ENCODE peak calls at places on chromosomes 4 and X, in five cellular contexts. Y is colonic mucosa, V is HepG2, H is HFF-Myc, C is astrocyte of the spinal cord. U is an unnamed sample.

GRCh38 chr4:96974295-96974694 is 1134.4 kb downstream of the PDHA2 start:
- DNase-seq in Y (no peak), V (no peak), H (no peak), C (no peak), U (no peak)

GRCh38 chrX:115549008-115549407 is 12.0 kb upstream of the PLS3 start:
- DNase-seq in Y (no peak), V (no peak), H (no peak), C (no peak), U (no peak)

GRCh38 chr4:137129471-137130244 is 402.6 kb downstream of the PCDH18 start:
- DNase-seq in Y (no peak), V (no peak), H (peak), C (no peak), U (peak)

GRCh38 chrX:1609759-1610158 is 5.1 kb upstream of the ASMT start:
- DNase-seq in Y (no peak), V (no peak), H (no peak), C (no peak), U (no peak)

GRCh38 chrX:148732743-148733142 is 232.3 kb downstream of the AFF2 start:
- DNase-seq in Y (no peak), V (no peak), H (no peak), C (no peak), U (no peak)

GRCh38 chrX:136030357-136031225 is 45.4 kb downstream of the SLC9A6 start:
- DNase-seq in Y (peak), V (no peak), H (no peak), C (peak), U (peak)

GRCh38 chrX:18098704-18099103 is 122.0 kb downstream of the BEND2 start:
- DNase-seq in Y (no peak), V (no peak), H (no peak), C (no peak), U (no peak)

GRCh38 chrX:138886769-138887168 is 175.3 kb upstream of the FGF13 start:
- DNase-seq in Y (no peak), V (peak), H (no peak), C (peak), U (no peak)

GRCh38 chr4:5541154-5541553 is 167.2 kb downstream of the EVC2 start:
- DNase-seq in Y (no peak), V (no peak), H (no peak), C (no peak), U (no peak)

GRCh38 chr4:53917719-53918118 is 146.7 kb downstream of the CHIC2 start:
- DNase-seq in Y (no peak), V (no peak), H (no peak), C (no peak), U (no peak)

GRCh38 chr4:26131711-26132110 is 189.1 kb upstream of the RBPJ start:
- DNase-seq in Y (no peak), V (no peak), H (no peak), C (no peak), U (no peak)

GRCh38 chr4:7358100-7358735 is 76.5 kb downstream of the PSAPL1 start:
- DNase-seq in Y (no peak), V (no peak), H (peak), C (peak), U (peak)

GRCh38 chrX:147485207-147485606 is 426.5 kb upstream of the FMR1 start:
- DNase-seq in Y (no peak), V (no peak), H (no peak), C (no peak), U (no peak)

GRCh38 chrX:101595739-101596419 is 21.9 kb downstream of the ARMCX6 start:
- DNase-seq in Y (peak), V (peak), H (peak), C (peak), U (peak)

GRCh38 chr4:62324215-62324614 is 1124.1 kb downstream of the ADGRL3 start:
- DNase-seq in Y (no peak), V (no peak), H (no peak), C (peak), U (peak)

GRCh38 chrX:109498434-109498833 is 16.5 kb upstream of the GUCY2F start:
- DNase-seq in Y (no peak), V (no peak), H (no peak), C (no peak), U (no peak)

GRCh38 chr4:91233164-91233563 is 1070.6 kb upstream of the GRID2 start:
- DNase-seq in Y (no peak), V (no peak), H (no peak), C (no peak), U (no peak)

GRCh38 chr4:113820164-113820563 is 58.6 kb upstream of the CAMK2D start:
- DNase-seq in Y (no peak), V (no peak), H (no peak), C (no peak), U (no peak)

GRCh38 chr4:84914686-84915395 is 51.6 kb downstream of the WDFY3 start:
- DNase-seq in Y (no peak), V (no peak), H (no peak), C (no peak), U (peak)

GRCh38 chr4:26088433-26088928 is 174.5 kb downstream of the SMIM20 start:
- DNase-seq in Y (no peak), V (no peak), H (no peak), C (peak), U (peak)

GRCh38 chr4:105994061-105994460 is 98.8 kb downstream of the NPNT start:
- DNase-seq in Y (no peak), V (no peak), H (no peak), C (no peak), U (no peak)

GRCh38 chrX:45712067-45712466 is 511.4 kb upstream of the DIPK2B start:
- DNase-seq in Y (no peak), V (no peak), H (no peak), C (peak), U (peak)

GRCh38 chr4:170682511-170682910 is 592.8 kb upstream of the AADAT start:
- DNase-seq in Y (no peak), V (no peak), H (no peak), C (no peak), U (no peak)

GRCh38 chrX:24243692-24244091 is 70.2 kb downstream of the SUPT20HL2 start:
- DNase-seq in Y (no peak), V (no peak), H (no peak), C (no peak), U (peak)

GRCh38 chr4:140103676-140104075 is 50.3 kb downstream of the MAML3 start:
- DNase-seq in Y (no peak), V (no peak), H (no peak), C (peak), U (peak)

GRCh38 chrX:131826572-131826971 is 196.5 kb upstream of the STK26 start:
- DNase-seq in Y (no peak), V (no peak), H (no peak), C (no peak), U (no peak)

GRCh38 chrX:131831185-131831520 is 191.9 kb upstream of the STK26 start:
- DNase-seq in Y (no peak), V (no peak), H (no peak), C (no peak), U (no peak)

GRCh38 chrX:131828482-131828881 is 194.6 kb upstream of the STK26 start:
- DNase-seq in Y (no peak), V (no peak), H (no peak), C (no peak), U (no peak)

GRCh38 chrX:131827935-131828334 is 195.2 kb upstream of the STK26 start:
- DNase-seq in Y (no peak), V (no peak), H (no peak), C (peak), U (peak)

DNA sequence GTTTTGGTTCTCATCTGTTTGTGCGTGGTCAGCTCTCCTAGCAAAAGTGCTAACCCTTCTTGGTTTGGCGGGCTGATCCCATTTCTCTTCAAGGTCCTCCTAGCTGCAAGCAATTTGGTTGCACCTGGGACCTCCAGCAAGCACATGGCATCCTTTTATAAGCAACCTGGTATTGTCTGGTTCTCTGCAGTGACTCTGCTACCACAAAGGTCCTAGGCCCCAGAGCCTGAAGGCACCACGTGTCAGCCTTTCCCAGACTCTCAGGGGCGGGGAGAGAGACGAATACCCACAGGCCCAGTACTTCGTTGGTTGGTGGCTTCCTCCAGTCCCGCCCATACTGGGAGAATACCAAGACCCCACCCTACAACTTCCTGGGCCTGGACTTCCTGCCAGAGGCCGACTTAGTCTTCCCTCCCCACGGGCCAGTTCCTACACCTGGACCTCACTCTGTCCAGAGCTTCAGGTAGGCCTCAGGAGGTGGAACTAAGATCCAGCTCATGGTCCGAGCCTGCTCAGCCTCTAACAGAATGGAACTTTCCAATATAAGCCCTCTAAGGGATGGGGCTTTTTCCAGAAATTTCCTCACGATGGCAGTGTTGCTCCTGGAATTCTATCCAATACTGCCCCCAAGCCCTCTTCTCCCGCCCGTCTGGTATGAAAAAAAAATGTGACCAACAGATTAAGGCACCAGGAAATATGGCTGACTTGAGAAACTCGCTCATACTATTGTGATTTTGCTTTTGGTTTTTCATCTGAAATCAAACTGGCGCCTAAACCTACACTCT is 192.5 kb upstream of the STK26 start:
- DNase-seq in Y (peak), V (peak), H (no peak), C (peak), U (peak)
- H3K4me3 ChIP-seq in Y (peak), V (peak), H (no peak), C (peak), U (peak)

GRCh38 chrX:128623361-128623760 is 571.2 kb upstream of the ACTRT1 start:
- DNase-seq in Y (no peak), V (no peak), H (no peak), C (no peak), U (no peak)

GRCh38 chrX:128616933-128617332 is 564.7 kb upstream of the ACTRT1 start:
- DNase-seq in Y (no peak), V (no peak), H (no peak), C (no peak), U (no peak)

GRCh38 chrX:128622296-128622695 is 570.1 kb upstream of the ACTRT1 start:
- DNase-seq in Y (no peak), V (no peak), H (no peak), C (no peak), U (no peak)

DNA sequence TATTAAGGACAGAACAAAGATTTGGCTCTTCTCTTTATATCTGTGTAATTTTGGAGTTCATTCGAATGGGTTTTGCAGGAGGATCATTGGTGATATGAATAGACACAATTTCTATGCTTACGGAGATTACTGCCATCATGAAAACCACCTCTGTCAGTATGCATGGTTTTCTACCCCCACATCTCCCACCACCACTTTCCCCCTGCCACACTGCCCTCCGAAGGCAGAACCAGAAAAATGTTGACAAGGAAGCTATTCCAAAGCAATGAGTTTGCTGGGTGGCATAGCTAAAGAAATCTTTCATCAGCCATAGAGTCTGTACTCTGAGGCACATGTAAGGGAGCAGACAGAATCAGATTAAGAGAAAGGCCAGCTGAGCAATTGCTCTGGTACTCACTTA is 567.3 kb upstream of the ACTRT1 start:
- DNase-seq in Y (no peak), V (no peak), H (no peak), C (no peak), U (no peak)
- TF ChIP-seq CTCF in Y (no peak), V (no peak), H (no peak), C (no peak), U (no peak)

GRCh38 chrX:13283512-13283911 is 36.3 kb downstream of the ATXN3L start:
- DNase-seq in Y (no peak), V (no peak), H (no peak), C (no peak), U (peak)
- H3K4me3 ChIP-seq in Y (no peak), V (no peak), H (no peak), C (no peak), U (no peak)

GRCh38 chr4:95181446-95182306 is 367.1 kb downstream of the UNC5C start:
- DNase-seq in Y (no peak), V (no peak), H (no peak), C (peak), U (peak)
- TF ChIP-seq CTCF in Y (no peak), V (no peak), H (no peak), C (peak), U (no peak)

GRCh38 chr4:8858188-8858924 is 13.3 kb downstream of the HMX1 start:
- DNase-seq in Y (no peak), V (no peak), H (no peak), C (no peak), U (no peak)
- H3K4me3 ChIP-seq in Y (no peak), V (no peak), H (no peak), C (no peak), U (no peak)

GRCh38 chrX:151796576-151796975 is 62.0 kb downstream of the CNGA2 start:
- DNase-seq in Y (no peak), V (no peak), H (no peak), C (no peak), U (no peak)

GRCh38 chrX:151806967-151807540 is 72.5 kb downstream of the CNGA2 start:
- DNase-seq in Y (no peak), V (no peak), H (no peak), C (no peak), U (no peak)

GRCh38 chrX:151801980-151802379 is 67.4 kb downstream of the CNGA2 start:
- DNase-seq in Y (no peak), V (no peak), H (no peak), C (no peak), U (peak)
- TF ChIP-seq CTCF in Y (no peak), V (peak), H (peak), C (peak), U (peak)

GRCh38 chrX:151970027-151970426 is 4.4 kb downstream of the GABRE start:
- DNase-seq in Y (no peak), V (no peak), H (no peak), C (no peak), U (no peak)
- H3K4me3 ChIP-seq in Y (no peak), V (no peak), H (no peak), C (no peak), U (no peak)

GRCh38 chrX:19535481-19535880 is 20.2 kb upstream of the MAP3K15 start:
- DNase-seq in Y (no peak), V (peak), H (no peak), C (peak), U (peak)
- TF ChIP-seq CTCF in Y (no peak), V (no peak), H (peak), C (peak), U (peak)

GRCh38 chr4:101718810-101719209 is 71.7 kb upstream of the BANK1 start:
- DNase-seq in Y (no peak), V (no peak), H (no peak), C (no peak), U (no peak)

DNA sequence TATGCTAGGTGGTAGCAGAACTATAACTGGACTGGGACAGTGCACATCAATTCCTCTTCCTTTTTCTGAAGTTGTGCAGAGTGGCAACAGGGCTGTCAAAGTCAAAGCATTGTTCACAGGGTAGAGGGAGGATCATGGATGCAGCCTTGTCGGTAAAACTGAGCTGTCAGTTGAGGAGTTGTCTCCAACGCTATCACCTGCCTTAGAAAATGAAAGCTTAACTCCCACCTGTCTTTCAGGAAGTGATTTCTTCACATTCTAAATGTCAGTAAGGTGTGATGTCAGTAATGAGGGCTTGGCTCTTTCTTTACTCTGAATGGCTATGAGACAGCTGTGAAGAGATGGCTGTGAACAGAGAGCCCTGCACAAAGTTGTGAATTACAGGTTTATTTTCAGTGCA is 66.4 kb upstream of the BANK1 start:
- DNase-seq in Y (no peak), V (no peak), H (no peak), C (no peak), U (no peak)
- H3K4me3 ChIP-seq in Y (no peak), V (no peak), H (no peak), C (no peak), U (no peak)

GRCh38 chr4:150960079-150960478 is 55.0 kb downstream of the LRBA start:
- DNase-seq in Y (no peak), V (peak), H (no peak), C (no peak), U (peak)
- TF ChIP-seq CTCF in Y (peak), V (peak), H (peak), C (peak), U (peak)

U was measured in fibroblast of pulmonary artery.